ENCODE peak calls at places on chromosomes 12 and 14, in nine cellular contexts. T is AG09309, X is thoracic aorta, L is left lung, S is heart right ventricle, G is MM.1S, M is fibroblast of lung, O is RWPE2, I is choroid plexus epithelial cell. H is an unnamed sample.

GRCh38 chr12:57795354-57795753 is 12.8 kb downstream of the TSFM start:
- DNase-seq in T (no peak), X (no peak), L (no peak), S (no peak), G (no peak), M (no peak), O (no peak), I (no peak), H (no peak)

GRCh38 chr14:99630202-99630601 is 14.7 kb upstream of the HHIPL1 start:
- DNase-seq in T (no peak), X (no peak), L (no peak), S (no peak), G (no peak), M (no peak), O (peak), I (no peak), H (no peak)

GRCh38 chr12:132734206-132734605 is 23.6 kb downstream of the PGAM5 start:
- DNase-seq in T (no peak), X (no peak), L (no peak), S (no peak), G (no peak), M (no peak), O (no peak), I (peak), H (peak)

GRCh38 chr12:108516511-108517275 is 1.6 kb downstream of the FICD start:
- DNase-seq in T (no peak), X (no peak), L (no peak), S (no peak), G (peak), M (no peak), O (no peak), I (peak), H (no peak)

GRCh38 chr12:2900642-2901041 is 10.0 kb downstream of the TULP3 start:
- DNase-seq in T (no peak), X (no peak), L (no peak), S (no peak), G (no peak), M (no peak), O (no peak), I (no peak), H (no peak)

GRCh38 chr14:47715330-47715729 is 39.9 kb upstream of the MDGA2 start:
- DNase-seq in T (no peak), X (no peak), L (no peak), S (no peak), G (no peak), M (peak), O (no peak), I (peak), H (peak)

GRCh38 chr14:54676822-54677708 is 110.1 kb downstream of the SAMD4A start:
- DNase-seq in T (peak), X (no peak), L (no peak), S (no peak), G (no peak), M (peak), O (no peak), I (peak), H (peak)

GRCh38 chr14:60508707-60509437 is at the start of gene SIX6:
- DNase-seq in T (no peak), X (no peak), L (no peak), S (no peak), G (no peak), M (no peak), O (peak), I (peak), H (no peak)

GRCh38 chr12:47717443-47718193 is 7.7 kb downstream of the ENDOU start:
- DNase-seq in T (peak), X (peak), L (peak), S (peak), G (peak), M (peak), O (no peak), I (peak), H (peak)

GRCh38 chr14:99252940-99253868 is 18.8 kb downstream of the BCL11B start:
- DNase-seq in T (no peak), X (no peak), L (no peak), S (no peak), G (no peak), M (no peak), O (no peak), I (no peak), H (no peak)

GRCh38 chr14:59678352-59678751 is 101.7 kb upstream of the CCDC175 start:
- DNase-seq in T (no peak), X (no peak), L (no peak), S (no peak), G (no peak), M (no peak), O (no peak), I (peak), H (peak)

GRCh38 chr12:4089147-4089606 is 184.4 kb upstream of the CCND2 start:
- DNase-seq in T (no peak), X (no peak), L (no peak), S (no peak), G (no peak), M (peak), O (no peak), I (peak), H (peak)

GRCh38 chr12:68913682-68914081 is 19.3 kb downstream of the CPM start:
- DNase-seq in T (no peak), X (no peak), L (no peak), S (no peak), G (no peak), M (no peak), O (no peak), I (peak), H (peak)

GRCh38 chr12:93812616-93813015 is 135.4 kb downstream of the CRADD start:
- DNase-seq in T (peak), X (no peak), L (no peak), S (no peak), G (no peak), M (peak), O (no peak), I (no peak), H (no peak)

GRCh38 chr12:52172956-52173355 is 18.9 kb downstream of the KRT80 start:
- DNase-seq in T (no peak), X (no peak), L (no peak), S (no peak), G (no peak), M (no peak), O (no peak), I (no peak), H (no peak)

GRCh38 chr12:52178984-52179383 is 12.8 kb downstream of the KRT80 start:
- DNase-seq in T (no peak), X (no peak), L (no peak), S (no peak), G (no peak), M (no peak), O (no peak), I (no peak), H (no peak)

GRCh38 chr12:52178443-52178842 is 13.4 kb downstream of the KRT80 start:
- DNase-seq in T (no peak), X (no peak), L (no peak), S (no peak), G (no peak), M (no peak), O (no peak), I (no peak), H (no peak)

GRCh38 chr12:52173526-52173925 is 18.3 kb downstream of the KRT80 start:
- DNase-seq in T (no peak), X (no peak), L (no peak), S (no peak), G (no peak), M (no peak), O (no peak), I (no peak), H (no peak)

DNA sequence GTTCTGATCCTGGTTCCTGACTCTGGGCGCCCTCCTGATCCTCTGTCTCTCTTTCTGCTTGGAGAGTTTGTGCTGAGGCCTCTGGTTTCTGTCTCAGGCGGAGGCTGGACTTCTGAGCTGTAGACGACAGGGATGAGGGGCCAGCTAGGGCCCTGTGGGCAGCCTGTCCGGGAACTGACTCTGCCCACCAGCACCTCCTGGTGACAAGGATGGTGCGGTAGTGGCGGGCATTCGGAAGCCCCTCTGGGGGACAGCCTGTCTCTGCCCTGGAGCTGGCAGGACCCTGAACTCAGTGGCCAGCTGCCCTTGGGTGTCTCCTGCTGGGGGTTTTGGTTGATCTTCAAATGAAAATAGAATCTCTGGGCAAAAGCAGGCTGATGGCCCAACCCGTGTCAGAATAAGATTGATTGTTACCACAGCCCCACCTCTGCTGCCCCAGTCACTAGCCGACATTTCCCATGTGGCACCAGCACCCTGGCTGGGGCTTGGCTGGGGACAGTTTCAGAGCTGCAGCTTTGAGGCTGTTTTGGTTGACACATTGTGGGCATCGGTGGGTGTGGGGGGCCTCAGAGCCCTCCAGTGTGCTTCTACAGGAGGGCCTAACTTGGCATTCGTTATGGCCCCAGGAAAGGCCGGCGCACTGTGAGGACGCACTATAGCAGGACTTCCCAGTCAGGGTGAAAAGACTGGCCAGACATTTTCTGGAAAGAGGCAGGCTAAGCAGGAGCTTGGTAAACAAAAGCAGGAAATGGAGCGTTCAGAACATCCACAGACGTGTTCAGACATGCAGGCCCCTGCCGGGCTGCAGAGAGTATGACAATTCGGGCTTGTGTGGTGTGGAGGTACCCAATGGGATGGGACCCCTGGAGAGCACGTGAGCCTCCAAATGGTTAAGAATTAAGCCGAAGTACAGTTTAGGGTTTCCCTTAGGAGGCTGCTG is 16.1 kb downstream of the KRT80 start:
- DNase-seq in T (no peak), X (no peak), L (no peak), S (no peak), G (no peak), M (peak), O (peak), I (peak), H (peak)
- TF ChIP-seq CTCF in T (no peak), X (no peak), L (no peak), S (peak), G (no peak), M (peak), O (no peak), I (peak), H (peak)

DNA sequence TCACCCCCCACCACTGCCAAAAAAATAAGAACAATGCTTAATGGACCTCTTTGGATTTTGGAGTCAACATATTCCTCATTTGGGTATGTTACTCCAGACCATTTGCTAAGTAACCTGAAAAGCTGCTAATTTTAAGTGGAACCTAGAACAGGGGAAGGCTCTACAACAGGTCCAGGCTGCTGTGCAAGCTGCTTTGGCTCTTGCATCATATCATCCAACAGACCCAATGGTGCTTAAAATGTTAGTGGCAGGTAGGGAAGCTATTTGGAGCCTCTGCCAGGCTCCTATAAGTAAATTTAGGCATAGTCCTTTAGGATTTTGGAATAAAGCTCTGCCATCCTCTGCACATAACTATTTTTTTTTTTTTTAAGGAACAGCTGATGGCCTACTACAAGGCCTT is 132.2 kb upstream of the PMCH start:
- DNase-seq in T (no peak), X (no peak), L (no peak), S (no peak), G (no peak), M (no peak), O (no peak), I (no peak), H (no peak)
- H3K4me3 ChIP-seq in T (no peak), X (no peak), L (no peak), S (no peak), G (no peak), M (no peak), O (no peak), I (no peak), H (no peak)

GRCh38 chr14:34985740-34986139 is 2.9 kb downstream of the SRP54 start:
- DNase-seq in T (no peak), X (no peak), L (no peak), S (no peak), G (no peak), M (no peak), O (no peak), I (no peak), H (no peak)

GRCh38 chr14:34980337-34980900 is 2.4 kb upstream of the SRP54 start:
- DNase-seq in T (no peak), X (no peak), L (no peak), S (no peak), G (no peak), M (no peak), O (no peak), I (no peak), H (no peak)

GRCh38 chr14:34983148-34983760 is 462 bp downstream of the SRP54 start:
- DNase-seq in T (no peak), X (no peak), L (no peak), S (no peak), G (peak), M (peak), O (no peak), I (no peak), H (no peak)

GRCh38 chr14:34981743-34982420 is 910 bp upstream of the SRP54 start:
- DNase-seq in T (no peak), X (no peak), L (no peak), S (no peak), G (peak), M (no peak), O (no peak), I (peak), H (no peak)

DNA sequence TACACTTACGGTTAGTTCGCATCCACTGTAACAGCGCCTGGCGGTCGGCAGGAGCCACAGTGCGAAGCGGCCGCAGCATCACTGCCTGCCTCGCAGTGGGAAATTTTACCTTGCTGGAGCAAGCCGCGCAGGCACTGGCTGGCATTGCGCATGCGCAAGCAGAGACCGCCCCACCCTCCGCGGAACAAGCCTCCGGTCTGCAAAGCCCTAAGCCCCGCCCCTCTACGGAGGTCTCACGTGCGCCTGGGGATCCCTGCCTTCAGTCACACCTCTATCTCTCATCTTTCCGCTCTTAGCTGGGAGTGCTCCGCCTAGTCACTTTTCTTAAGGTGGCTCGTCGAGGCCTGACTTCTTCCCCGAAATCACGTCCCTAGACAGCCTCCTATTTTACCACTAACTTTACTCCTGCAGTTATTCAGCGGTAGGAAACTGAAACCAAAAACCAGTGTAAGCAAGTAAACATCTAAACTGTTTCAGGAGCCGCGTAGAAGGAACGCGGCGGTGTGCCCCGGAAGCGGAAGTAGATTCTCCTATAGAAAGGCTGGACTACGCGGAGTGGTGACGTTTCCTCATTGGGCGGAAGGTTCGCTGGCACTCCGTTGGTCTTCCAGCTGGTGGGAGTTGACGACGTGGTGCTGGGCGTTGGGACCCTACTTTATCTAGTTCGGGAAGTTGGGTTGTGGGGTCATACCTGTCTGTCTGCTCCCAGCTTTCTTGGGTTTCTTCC is at the start of gene SRP54:
- DNase-seq in T (peak), X (peak), L (peak), S (peak), G (peak), M (peak), O (peak), I (peak), H (peak)
- TF ChIP-seq CTCF in T (peak), X (peak), L (no peak), S (no peak), G (no peak), M (no peak), O (no peak), I (peak), H (peak)

GRCh38 chr12:1348606-1349005 is 245.8 kb downstream of the FBXL14 start:
- DNase-seq in T (no peak), X (no peak), L (no peak), S (no peak), G (no peak), M (no peak), O (no peak), I (no peak), H (no peak)
- H3K4me3 ChIP-seq in T (no peak), X (no peak), L (no peak), S (no peak), G (no peak), M (no peak), O (no peak), I (no peak), H (no peak)

GRCh38 chr12:62813031-62813829 is 121.7 kb downstream of the PPM1H start:
- DNase-seq in T (peak), X (peak), L (peak), S (peak), G (peak), M (peak), O (no peak), I (peak), H (peak)
- TF ChIP-seq CTCF in T (peak), X (peak), L (peak), S (peak), G (peak), M (peak), O (peak), I (peak), H (peak)

DNA sequence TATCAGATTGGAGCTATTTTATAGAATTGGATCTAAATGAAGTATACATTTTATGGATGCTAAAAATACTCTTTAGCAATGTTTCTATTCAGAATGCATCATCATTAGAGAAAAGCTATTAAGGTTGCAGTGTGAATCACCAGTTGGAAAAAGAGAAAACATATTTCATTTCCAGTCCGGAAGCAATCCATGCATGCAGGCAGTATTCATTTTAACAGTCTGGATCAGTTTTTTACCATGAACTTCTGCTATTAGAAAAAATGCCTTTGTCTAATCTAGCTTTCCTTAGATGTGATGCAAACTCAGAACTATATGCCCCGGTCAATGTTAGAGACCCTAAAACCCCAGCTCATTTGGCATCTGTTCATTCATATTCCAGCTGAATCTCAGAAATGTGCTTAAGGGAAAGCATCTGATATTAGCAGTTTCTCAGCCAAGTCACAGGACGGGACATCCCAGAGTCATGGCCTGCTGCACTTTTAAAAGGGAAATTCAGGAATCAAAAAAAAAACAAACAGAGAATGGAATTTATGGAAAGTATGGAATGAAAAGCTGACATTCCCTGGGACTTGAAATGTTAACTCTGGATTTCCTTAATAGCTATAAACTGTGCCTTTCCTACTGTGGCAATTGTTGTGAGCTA is 8.5 kb downstream of the IRAK3 start:
- DNase-seq in T (no peak), X (no peak), L (no peak), S (no peak), G (no peak), M (peak), O (no peak), I (peak), H (no peak)
- H3K4me3 ChIP-seq in T (no peak), X (no peak), L (no peak), S (no peak), G (no peak), M (no peak), O (no peak), I (no peak), H (no peak)

H was measured in astrocyte of the spinal cord.